ENCODE peak calls at places on chromosomes 3 and 15, in nine cellular contexts. One of them, this sample, is unnamed.

GRCh38 chr3:191707817-191708216 is 246.9 kb downstream of the PYDC2 start:
- DNase-seq in AG08396: no peak
- DNase-seq in globus pallidus: no peak
- DNase-seq in RWPE1: no peak
- DNase-seq in AG09319: no peak
- DNase-seq in upper lobe of left lung: no peak
- DNase-seq in NCI-H1105 treated with DMSO at 0.1 percent for 48 hours: no peak
- DNase-seq in neural crest cell: no peak
- DNase-seq in stimulated activated CD4-positive, alpha-beta T cell treated with anti-CD3 and anti-CD28 coated beads, Interleukin-2, amount 100 ng/mL, for 24 hours: no peak
- DNase-seq in this sample: no peak

GRCh38 chr15:29266052-29266572 is 3.5 kb downstream of the NSMCE3 start:
- DNase-seq in AG08396: no peak
- DNase-seq in globus pallidus: no peak
- DNase-seq in RWPE1: no peak
- DNase-seq in AG09319: no peak
- DNase-seq in upper lobe of left lung: no peak
- DNase-seq in NCI-H1105 treated with DMSO at 0.1 percent for 48 hours: no peak
- DNase-seq in neural crest cell: no peak
- DNase-seq in stimulated activated CD4-positive, alpha-beta T cell treated with anti-CD3 and anti-CD28 coated beads, Interleukin-2, amount 100 ng/mL, for 24 hours: no peak
- DNase-seq in this sample: no peak

GRCh38 chr3:79245295-79246138 is 522.3 kb downstream of the ROBO1 start:
- DNase-seq in AG08396: no peak
- DNase-seq in globus pallidus: no peak
- DNase-seq in RWPE1: no peak
- DNase-seq in AG09319: no peak
- DNase-seq in upper lobe of left lung: no peak
- DNase-seq in NCI-H1105 treated with DMSO at 0.1 percent for 48 hours: no peak
- DNase-seq in neural crest cell: no peak
- DNase-seq in stimulated activated CD4-positive, alpha-beta T cell treated with anti-CD3 and anti-CD28 coated beads, Interleukin-2, amount 100 ng/mL, for 24 hours: no peak
- DNase-seq in this sample: no peak

GRCh38 chr3:183210862-183211341 is 42.2 kb upstream of the B3GNT5 start:
- DNase-seq in AG08396: no peak
- DNase-seq in globus pallidus: peak; percentile 48
- DNase-seq in RWPE1: no peak
- DNase-seq in AG09319: no peak
- DNase-seq in upper lobe of left lung: peak; percentile 53
- DNase-seq in NCI-H1105 treated with DMSO at 0.1 percent for 48 hours: no peak
- DNase-seq in neural crest cell: no peak
- DNase-seq in stimulated activated CD4-positive, alpha-beta T cell treated with anti-CD3 and anti-CD28 coated beads, Interleukin-2, amount 100 ng/mL, for 24 hours: peak; percentile 53
- DNase-seq in this sample: peak; percentile 71

GRCh38 chr3:61562042-61562809 is 855 bp downstream of the PTPRG start:
- DNase-seq in AG08396: peak; percentile 48
- DNase-seq in globus pallidus: no peak
- DNase-seq in RWPE1: no peak
- DNase-seq in AG09319: no peak
- DNase-seq in upper lobe of left lung: no peak
- DNase-seq in NCI-H1105 treated with DMSO at 0.1 percent for 48 hours: no peak
- DNase-seq in neural crest cell: peak; percentile 14
- DNase-seq in stimulated activated CD4-positive, alpha-beta T cell treated with anti-CD3 and anti-CD28 coated beads, Interleukin-2, amount 100 ng/mL, for 24 hours: no peak
- DNase-seq in this sample: no peak

GRCh38 chr3:57227930-57228733 is 603 bp downstream of the APPL1 start:
- DNase-seq in AG08396: peak; percentile 62
- DNase-seq in globus pallidus: peak; percentile 76
- DNase-seq in RWPE1: peak; percentile 18
- DNase-seq in AG09319: no peak
- DNase-seq in upper lobe of left lung: peak; percentile 68
- DNase-seq in NCI-H1105 treated with DMSO at 0.1 percent for 48 hours: peak; percentile 34
- DNase-seq in neural crest cell: peak; percentile 32
- DNase-seq in stimulated activated CD4-positive, alpha-beta T cell treated with anti-CD3 and anti-CD28 coated beads, Interleukin-2, amount 100 ng/mL, for 24 hours: peak; percentile 43
- DNase-seq in this sample: peak; percentile 44

GRCh38 chr3:61715886-61716527 is 154.6 kb downstream of the PTPRG start:
- DNase-seq in AG08396: no peak
- DNase-seq in globus pallidus: no peak
- DNase-seq in RWPE1: no peak
- DNase-seq in AG09319: no peak
- DNase-seq in upper lobe of left lung: no peak
- DNase-seq in NCI-H1105 treated with DMSO at 0.1 percent for 48 hours: no peak
- DNase-seq in neural crest cell: no peak
- DNase-seq in stimulated activated CD4-positive, alpha-beta T cell treated with anti-CD3 and anti-CD28 coated beads, Interleukin-2, amount 100 ng/mL, for 24 hours: no peak
- DNase-seq in this sample: no peak

GRCh38 chr3:50503504-50503903 is at the start of gene CACNA2D2:
- DNase-seq in AG08396: peak; percentile 44
- DNase-seq in globus pallidus: peak; percentile 22
- DNase-seq in RWPE1: peak; percentile 54
- DNase-seq in AG09319: no peak
- DNase-seq in upper lobe of left lung: peak; percentile 71
- DNase-seq in NCI-H1105 treated with DMSO at 0.1 percent for 48 hours: peak; percentile 30
- DNase-seq in neural crest cell: peak; percentile 55
- DNase-seq in stimulated activated CD4-positive, alpha-beta T cell treated with anti-CD3 and anti-CD28 coated beads, Interleukin-2, amount 100 ng/mL, for 24 hours: peak; percentile 49
- DNase-seq in this sample: peak; percentile 5

GRCh38 chr3:63625161-63625560 is 27.3 kb upstream of the SNTN start:
- DNase-seq in AG08396: peak; percentile 66
- DNase-seq in globus pallidus: peak; percentile 1
- DNase-seq in RWPE1: peak; percentile 61
- DNase-seq in AG09319: peak; percentile 80
- DNase-seq in upper lobe of left lung: no peak
- DNase-seq in NCI-H1105 treated with DMSO at 0.1 percent for 48 hours: peak; percentile 42
- DNase-seq in neural crest cell: no peak
- DNase-seq in stimulated activated CD4-positive, alpha-beta T cell treated with anti-CD3 and anti-CD28 coated beads, Interleukin-2, amount 100 ng/mL, for 24 hours: no peak
- DNase-seq in this sample: peak; percentile 2

GRCh38 chr3:8793242-8793641 is 23.8 kb upstream of the OXTR start:
- DNase-seq in AG08396: peak; percentile 40
- DNase-seq in globus pallidus: no peak
- DNase-seq in RWPE1: peak; percentile 16
- DNase-seq in AG09319: no peak
- DNase-seq in upper lobe of left lung: no peak
- DNase-seq in NCI-H1105 treated with DMSO at 0.1 percent for 48 hours: no peak
- DNase-seq in neural crest cell: no peak
- DNase-seq in stimulated activated CD4-positive, alpha-beta T cell treated with anti-CD3 and anti-CD28 coated beads, Interleukin-2, amount 100 ng/mL, for 24 hours: no peak
- DNase-seq in this sample: no peak

GRCh38 chr3:169813757-169814517 is 1.2 kb upstream of the LRRC34 start:
- DNase-seq in AG08396: no peak
- DNase-seq in globus pallidus: no peak
- DNase-seq in RWPE1: no peak
- DNase-seq in AG09319: no peak
- DNase-seq in upper lobe of left lung: peak; percentile 28
- DNase-seq in NCI-H1105 treated with DMSO at 0.1 percent for 48 hours: peak; percentile 72
- DNase-seq in neural crest cell: no peak
- DNase-seq in stimulated activated CD4-positive, alpha-beta T cell treated with anti-CD3 and anti-CD28 coated beads, Interleukin-2, amount 100 ng/mL, for 24 hours: peak; percentile 65
- DNase-seq in this sample: peak; percentile 80

GRCh38 chr3:30934208-30934550 is 39.7 kb upstream of the GADL1 start:
- DNase-seq in AG08396: peak; percentile 37
- DNase-seq in globus pallidus: no peak
- DNase-seq in RWPE1: peak; percentile 5
- DNase-seq in AG09319: peak; percentile 15
- DNase-seq in upper lobe of left lung: no peak
- DNase-seq in NCI-H1105 treated with DMSO at 0.1 percent for 48 hours: peak; percentile 79
- DNase-seq in neural crest cell: no peak
- DNase-seq in stimulated activated CD4-positive, alpha-beta T cell treated with anti-CD3 and anti-CD28 coated beads, Interleukin-2, amount 100 ng/mL, for 24 hours: no peak
- DNase-seq in this sample: peak; percentile 5

GRCh38 chr3:177443469-177443868 is 246.2 kb upstream of the TBL1XR1 start:
- DNase-seq in AG08396: no peak
- DNase-seq in globus pallidus: no peak
- DNase-seq in RWPE1: peak; percentile 50
- DNase-seq in AG09319: no peak
- DNase-seq in upper lobe of left lung: no peak
- DNase-seq in NCI-H1105 treated with DMSO at 0.1 percent for 48 hours: no peak
- DNase-seq in neural crest cell: no peak
- DNase-seq in stimulated activated CD4-positive, alpha-beta T cell treated with anti-CD3 and anti-CD28 coated beads, Interleukin-2, amount 100 ng/mL, for 24 hours: no peak
- DNase-seq in this sample: peak; percentile 70

GRCh38 chr3:46138571-46138970 is 69.5 kb downstream of the CCR1 start:
- DNase-seq in AG08396: no peak
- DNase-seq in globus pallidus: no peak
- DNase-seq in RWPE1: no peak
- DNase-seq in AG09319: no peak
- DNase-seq in upper lobe of left lung: no peak
- DNase-seq in NCI-H1105 treated with DMSO at 0.1 percent for 48 hours: no peak
- DNase-seq in neural crest cell: no peak
- DNase-seq in stimulated activated CD4-positive, alpha-beta T cell treated with anti-CD3 and anti-CD28 coated beads, Interleukin-2, amount 100 ng/mL, for 24 hours: no peak
- DNase-seq in this sample: no peak

GRCh38 chr3:9862391-9863235 is 17.4 kb downstream of the CIDEC start:
- DNase-seq in AG08396: peak; percentile 80
- DNase-seq in globus pallidus: no peak
- DNase-seq in RWPE1: no peak
- DNase-seq in AG09319: no peak
- DNase-seq in upper lobe of left lung: peak; percentile 59
- DNase-seq in NCI-H1105 treated with DMSO at 0.1 percent for 48 hours: no peak
- DNase-seq in neural crest cell: peak; percentile 63
- DNase-seq in stimulated activated CD4-positive, alpha-beta T cell treated with anti-CD3 and anti-CD28 coated beads, Interleukin-2, amount 100 ng/mL, for 24 hours: peak; percentile 35
- DNase-seq in this sample: peak; percentile 26

GRCh38 chr3:95612611-95613010 is 1201.8 kb upstream of the EPHA6 start:
- DNase-seq in AG08396: no peak
- DNase-seq in globus pallidus: no peak
- DNase-seq in RWPE1: no peak
- DNase-seq in AG09319: no peak
- DNase-seq in upper lobe of left lung: no peak
- DNase-seq in NCI-H1105 treated with DMSO at 0.1 percent for 48 hours: no peak
- DNase-seq in neural crest cell: no peak
- DNase-seq in stimulated activated CD4-positive, alpha-beta T cell treated with anti-CD3 and anti-CD28 coated beads, Interleukin-2, amount 100 ng/mL, for 24 hours: no peak
- DNase-seq in this sample: no peak

GRCh38 chr3:157573780-157574378 is 70.7 kb upstream of the VEPH1 start:
- DNase-seq in AG08396: no peak
- DNase-seq in globus pallidus: no peak
- DNase-seq in RWPE1: no peak
- DNase-seq in AG09319: no peak
- DNase-seq in upper lobe of left lung: no peak
- DNase-seq in NCI-H1105 treated with DMSO at 0.1 percent for 48 hours: no peak
- DNase-seq in neural crest cell: no peak
- DNase-seq in stimulated activated CD4-positive, alpha-beta T cell treated with anti-CD3 and anti-CD28 coated beads, Interleukin-2, amount 100 ng/mL, for 24 hours: no peak
- DNase-seq in this sample: no peak

GRCh38 chr3:129795596-129795995 is 97.9 kb downstream of the TMCC1 start:
- DNase-seq in AG08396: no peak
- DNase-seq in globus pallidus: no peak
- DNase-seq in RWPE1: peak; percentile 74
- DNase-seq in AG09319: no peak
- DNase-seq in upper lobe of left lung: no peak
- DNase-seq in NCI-H1105 treated with DMSO at 0.1 percent for 48 hours: no peak
- DNase-seq in neural crest cell: no peak
- DNase-seq in stimulated activated CD4-positive, alpha-beta T cell treated with anti-CD3 and anti-CD28 coated beads, Interleukin-2, amount 100 ng/mL, for 24 hours: no peak
- DNase-seq in this sample: no peak

GRCh38 chr3:66744986-66745385 is 244.2 kb upstream of the LRIG1 start:
- DNase-seq in AG08396: no peak
- DNase-seq in globus pallidus: no peak
- DNase-seq in RWPE1: no peak
- DNase-seq in AG09319: no peak
- DNase-seq in upper lobe of left lung: no peak
- DNase-seq in NCI-H1105 treated with DMSO at 0.1 percent for 48 hours: no peak
- DNase-seq in neural crest cell: no peak
- DNase-seq in stimulated activated CD4-positive, alpha-beta T cell treated with anti-CD3 and anti-CD28 coated beads, Interleukin-2, amount 100 ng/mL, for 24 hours: no peak
- DNase-seq in this sample: no peak

GRCh38 chr3:177652556-177653290 is 455.4 kb upstream of the TBL1XR1 start:
- DNase-seq in AG08396: no peak
- DNase-seq in globus pallidus: no peak
- DNase-seq in RWPE1: no peak
- DNase-seq in AG09319: no peak
- DNase-seq in upper lobe of left lung: no peak
- DNase-seq in NCI-H1105 treated with DMSO at 0.1 percent for 48 hours: no peak
- DNase-seq in neural crest cell: no peak
- DNase-seq in stimulated activated CD4-positive, alpha-beta T cell treated with anti-CD3 and anti-CD28 coated beads, Interleukin-2, amount 100 ng/mL, for 24 hours: no peak
- DNase-seq in this sample: no peak

GRCh38 chr3:190083631-190084030 is 37.1 kb downstream of the P3H2 start:
- DNase-seq in AG08396: no peak
- DNase-seq in globus pallidus: no peak
- DNase-seq in RWPE1: no peak
- DNase-seq in AG09319: no peak
- DNase-seq in upper lobe of left lung: no peak
- DNase-seq in NCI-H1105 treated with DMSO at 0.1 percent for 48 hours: no peak
- DNase-seq in neural crest cell: no peak
- DNase-seq in stimulated activated CD4-positive, alpha-beta T cell treated with anti-CD3 and anti-CD28 coated beads, Interleukin-2, amount 100 ng/mL, for 24 hours: no peak
- DNase-seq in this sample: no peak

This sample was measured in HT-29.